ENCODE peak calls at places on chromosomes 7 and 10, in six cellular contexts. W, T, F, R, M and U are unnamed samples.

GRCh38 chr10:61822781-61823230 is 78.7 kb upstream of the ARID5B start:
- DNase-seq in W (no peak), T (no peak), F (no peak), R (no peak), M (no peak), U (peak)

GRCh38 chr10:78763651-78764395 is 304.9 kb upstream of the ZMIZ1 start:
- DNase-seq in W (no peak), T (no peak), F (no peak), R (no peak), M (no peak), U (no peak)

GRCh38 chr10:96919785-96920425 is 87.8 kb downstream of the LCOR start:
- DNase-seq in W (no peak), T (no peak), F (no peak), R (no peak), M (no peak), U (no peak)

GRCh38 chr10:86217386-86218080 is 149.1 kb downstream of the GRID1 start:
- DNase-seq in W (no peak), T (no peak), F (no peak), R (no peak), M (no peak), U (no peak)

GRCh38 chr10:69749180-69750010 is 52.3 kb upstream of the COL13A1 start:
- DNase-seq in W (no peak), T (no peak), F (no peak), R (no peak), M (no peak), U (no peak)

GRCh38 chr10:7481382-7481765 is 70.5 kb upstream of the SFMBT2 start:
- DNase-seq in W (no peak), T (no peak), F (no peak), R (no peak), M (no peak), U (no peak)

GRCh38 chr10:47196691-47197090 is 103.3 kb upstream of the GDF10 start:
- DNase-seq in W (no peak), T (no peak), F (no peak), R (no peak), M (no peak), U (no peak)

GRCh38 chr7:114085592-114086490 is 167.0 kb upstream of the PPP1R3A start:
- DNase-seq in W (no peak), T (peak), F (peak), R (no peak), M (peak), U (no peak)

GRCh38 chr10:114026189-114027040 is 17.3 kb upstream of the ADRB1 start:
- DNase-seq in W (no peak), T (peak), F (no peak), R (no peak), M (no peak), U (no peak)

GRCh38 chr7:23691320-23691719 is 11.3 kb downstream of the FAM221A start:
- DNase-seq in W (no peak), T (no peak), F (no peak), R (no peak), M (no peak), U (no peak)

GRCh38 chr7:20513897-20514296 is 101.6 kb upstream of the ABCB5 start:
- DNase-seq in W (no peak), T (no peak), F (no peak), R (no peak), M (no peak), U (no peak)

GRCh38 chr7:68107256-68107655 is 1110.6 kb downstream of the TYW1 start:
- DNase-seq in W (no peak), T (no peak), F (no peak), R (no peak), M (no peak), U (no peak)

GRCh38 chr10:43202657-43203490 is 64.0 kb downstream of the RASGEF1A start:
- DNase-seq in W (peak), T (peak), F (no peak), R (peak), M (peak), U (peak)

GRCh38 chr10:112838784-112839481 is 111.1 kb upstream of the TCF7L2 start:
- DNase-seq in W (no peak), T (no peak), F (no peak), R (no peak), M (no peak), U (no peak)

GRCh38 chr7:92717982-92718716 is 118.2 kb downstream of the CDK6 start:
- DNase-seq in W (peak), T (peak), F (peak), R (peak), M (peak), U (no peak)

GRCh38 chr7:674454-675410 is 51.8 kb upstream of the DNAAF5 start:
- DNase-seq in W (no peak), T (no peak), F (no peak), R (no peak), M (no peak), U (no peak)

GRCh38 chr10:75926763-75927162 is 495.3 kb downstream of the LRMDA start:
- DNase-seq in W (no peak), T (no peak), F (no peak), R (no peak), M (no peak), U (peak)

GRCh38 chr7:138887872-138888656 is 90.1 kb upstream of the ATP6V0A4 start:
- DNase-seq in W (no peak), T (no peak), F (no peak), R (no peak), M (no peak), U (no peak)

GRCh38 chr7:128031901-128032604 is 816 bp upstream of the LRRC4 start:
- DNase-seq in W (peak), T (no peak), F (no peak), R (peak), M (peak), U (no peak)

GRCh38 chr10:48463318-48464003 is 141.4 kb downstream of the ARHGAP22 start:
- DNase-seq in W (no peak), T (no peak), F (no peak), R (no peak), M (no peak), U (peak)

GRCh38 chr7:104908636-104909035 is 105.4 kb upstream of the KMT2E start:
- DNase-seq in W (no peak), T (no peak), F (no peak), R (no peak), M (no peak), U (no peak)

GRCh38 chr7:46603780-46604725 is 683.0 kb upstream of the IGFBP3 start:
- DNase-seq in W (no peak), T (no peak), F (no peak), R (no peak), M (no peak), U (no peak)

GRCh38 chr10:71985542-71986250 is 21.5 kb downstream of the CHST3 start:
- DNase-seq in W (no peak), T (no peak), F (no peak), R (no peak), M (no peak), U (no peak)

GRCh38 chr10:132807621-132808049 is 21.7 kb upstream of the NKX6-2 start:
- DNase-seq in W (no peak), T (no peak), F (no peak), R (no peak), M (no peak), U (no peak)

GRCh38 chr10:104931723-104932122 is 290.6 kb downstream of the SORCS3 start:
- DNase-seq in W (no peak), T (no peak), F (no peak), R (no peak), M (no peak), U (no peak)

GRCh38 chr7:101593556-101593955 is 35.5 kb downstream of the MYL10 start:
- DNase-seq in W (no peak), T (no peak), F (no peak), R (no peak), M (no peak), U (no peak)

GRCh38 chr7:33471636-33472242 is 342.4 kb downstream of the BBS9 start:
- DNase-seq in W (no peak), T (no peak), F (no peak), R (no peak), M (no peak), U (no peak)

GRCh38 chr10:20890009-20890408 is 7.1 kb downstream of the NEBL start:
- DNase-seq in W (no peak), T (no peak), F (peak), R (no peak), M (no peak), U (no peak)

GRCh38 chr7:116327751-116328150 is 117.4 kb downstream of the TES start:
- DNase-seq in W (no peak), T (peak), F (no peak), R (no peak), M (no peak), U (no peak)

GRCh38 chr10:78626471-78626870 is 442.3 kb upstream of the ZMIZ1 start:
- DNase-seq in W (no peak), T (no peak), F (no peak), R (no peak), M (no peak), U (no peak)

GRCh38 chr10:60778978-60779668 is 845 bp downstream of the CDK1 start:
- DNase-seq in W (no peak), T (no peak), F (no peak), R (no peak), M (no peak), U (no peak)